ENCODE peak calls at places on chromosomes 7 and 10, in seven cellular contexts. A, Z, Y, U, T, O and F are unnamed samples. For H4K20me1, the result is how much of the 10 kb centered on the place peaks cover.

GRCh38 chr7:101510297-101510696 is 118.8 kb downstream of the MYL10 start:
- DNase-seq in A (no peak), Z (no peak), Y (no peak), U (no peak), T (no peak), O (no peak), F (no peak)

GRCh38 chr10:126972622-126973414 is 67.6 kb downstream of the DOCK1 start:
- DNase-seq in A (no peak), Z (peak), Y (peak), U (peak), T (peak), O (no peak), F (no peak)

GRCh38 chr7:8035647-8036518 is 67.3 kb downstream of the GLCCI1 start:
- DNase-seq in A (no peak), Z (peak), Y (peak), U (peak), T (peak), O (peak), F (no peak)

GRCh38 chr7:4790078-4790465 is 14.6 kb downstream of the AP5Z1 start:
- DNase-seq in A (no peak), Z (no peak), Y (no peak), U (no peak), T (no peak), O (no peak), F (no peak)

GRCh38 chr10:69645751-69646687 is 16.0 kb downstream of the FAM241B start:
- DNase-seq in A (no peak), Z (no peak), Y (no peak), U (no peak), T (no peak), O (peak), F (peak)

GRCh38 chr7:117780832-117781231 is 92.4 kb downstream of the CTTNBP2 start:
- DNase-seq in A (no peak), Z (no peak), Y (no peak), U (peak), T (peak), O (no peak), F (no peak)

GRCh38 chr7:26397786-26398435 is 106.2 kb downstream of the SNX10 start:
- DNase-seq in A (no peak), Z (peak), Y (peak), U (peak), T (no peak), O (peak), F (peak)

GRCh38 chr10:10792681-10793080 is 225.0 kb upstream of the CELF2 start:
- DNase-seq in A (no peak), Z (peak), Y (peak), U (peak), T (peak), O (peak), F (no peak)

GRCh38 chr7:157795631-157796030 is 458.8 kb downstream of the DNAJB6 start:
- DNase-seq in A (no peak), Z (no peak), Y (no peak), U (no peak), T (no peak), O (no peak), F (no peak)

GRCh38 chr7:24705481-24705954 is 51.7 kb downstream of the GSDME start:
- DNase-seq in A (no peak), Z (no peak), Y (no peak), U (no peak), T (no peak), O (no peak), F (no peak)

GRCh38 chr10:102493771-102494170 is 8.7 kb downstream of the ACTR1A start:
- DNase-seq in A (no peak), Z (no peak), Y (no peak), U (no peak), T (no peak), O (no peak), F (no peak)

GRCh38 chr7:149286811-149287400 is 24.9 kb downstream of the ZNF783 start:
- DNase-seq in A (no peak), Z (peak), Y (no peak), U (no peak), T (peak), O (no peak), F (no peak)

GRCh38 chr7:47252706-47253105 is 329.2 kb downstream of the TNS3 start:
- DNase-seq in A (no peak), Z (no peak), Y (no peak), U (no peak), T (no peak), O (no peak), F (no peak)
- H4K20me1 ChIP-seq in A (under half), Z (under half), Y (under half), U (under half), T (under half), O (under half), F (under half)

GRCh38 chr10:60434418-60435046 is 44.9 kb upstream of the ANK3 start:
- DNase-seq in A (no peak), Z (peak), Y (peak), U (peak), T (peak), O (peak), F (peak)
- H4K20me1 ChIP-seq in A (under half), Z (under half), Y (under half), U (under half), T (under half), O (under half), F (under half)

GRCh38 chr7:6238309-6238925 is 34.0 kb downstream of the CYTH3 start:
- DNase-seq in A (no peak), Z (no peak), Y (no peak), U (no peak), T (no peak), O (no peak), F (no peak)
- H4K20me1 ChIP-seq in A (under half), Z (under half), Y (under half), U (under half), T (under half), O (under half), F (under half)

GRCh38 chr7:17929647-17930395 is 10.5 kb downstream of the SNX13 start:
- DNase-seq in A (no peak), Z (no peak), Y (no peak), U (no peak), T (no peak), O (no peak), F (no peak)
- H4K20me1 ChIP-seq in A (under half), Z (under half), Y (half or more), U (under half), T (under half), O (under half), F (under half)

GRCh38 chr7:140899883-140900282 is 24.8 kb downstream of the BRAF start:
- DNase-seq in A (no peak), Z (no peak), Y (no peak), U (peak), T (no peak), O (peak), F (peak)
- H4K20me1 ChIP-seq in A (under half), Z (under half), Y (under half), U (under half), T (under half), O (under half), F (under half)

GRCh38 chr10:68155615-68156205 is 46.4 kb downstream of the MYPN start:
- DNase-seq in A (no peak), Z (peak), Y (no peak), U (no peak), T (peak), O (no peak), F (no peak)

GRCh38 chr10:68151453-68151852 is 42.2 kb downstream of the MYPN start:
- DNase-seq in A (no peak), Z (no peak), Y (no peak), U (no peak), T (no peak), O (no peak), F (no peak)

GRCh38 chr10:68153473-68154210 is 44.4 kb downstream of the MYPN start:
- DNase-seq in A (peak), Z (peak), Y (peak), U (peak), T (peak), O (no peak), F (peak)

GRCh38 chr10:68156373-68157185 is 47.3 kb downstream of the MYPN start:
- DNase-seq in A (no peak), Z (peak), Y (peak), U (peak), T (peak), O (peak), F (peak)

DNA sequence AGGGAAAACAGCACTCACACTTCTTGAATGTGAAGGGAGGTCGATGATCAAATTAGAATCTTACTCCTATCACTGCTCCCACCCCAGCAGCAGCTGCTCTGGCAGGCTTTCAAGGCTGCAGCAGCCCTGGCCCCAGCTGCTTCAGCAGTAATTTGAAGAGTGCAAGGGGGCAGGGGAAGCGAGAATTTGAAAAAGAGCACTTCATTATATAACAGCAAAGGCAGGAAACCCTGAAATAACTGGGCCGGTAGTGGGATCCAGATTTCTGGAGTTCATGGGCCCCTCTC is 44.9 kb downstream of the MYPN start:
- DNase-seq in A (no peak), Z (peak), Y (no peak), U (peak), T (peak), O (peak), F (peak)
- H4K20me1 ChIP-seq in A (under half), Z (under half), Y (under half), U (under half), T (under half), O (under half), F (under half)

DNA sequence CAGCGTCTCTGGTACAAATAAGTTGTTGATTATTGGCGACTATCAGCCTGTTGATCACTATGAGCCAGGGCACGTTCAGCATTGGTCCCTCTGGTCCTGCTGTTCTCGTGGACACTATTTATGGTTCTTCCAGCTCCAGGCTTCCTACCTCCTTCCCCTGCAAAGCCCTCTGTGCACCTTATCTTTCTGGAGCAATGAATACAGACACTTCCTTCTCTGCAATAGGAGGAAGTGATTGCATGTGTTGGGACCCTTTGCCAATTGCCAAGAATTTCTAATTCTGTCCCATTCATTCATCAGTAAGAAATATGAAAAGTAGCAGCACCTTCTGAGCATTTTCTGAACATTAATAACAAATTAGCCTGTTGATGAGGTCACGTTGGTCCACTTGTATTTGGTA is 258.9 kb upstream of the KLF6 start:
- DNase-seq in A (no peak), Z (no peak), Y (no peak), U (no peak), T (no peak), O (no peak), F (no peak)
- H4K20me1 ChIP-seq in A (under half), Z (under half), Y (under half), U (under half), T (under half), O (under half), F (under half)